ENCODE peak calls at places on chromosomes 7 and 10, in ten cellular contexts. One of them, this sample, is unnamed. For H3K4me1, the result is how much of the 10 kb centered on the place peaks cover.

GRCh38 chr7:112898432-112899290 is 108.5 kb upstream of the TMEM168 start:
- DNase-seq in upper lobe of right lung: no peak
- DNase-seq in lower lobe of right lung: no peak
- DNase-seq in psoas muscle: no peak
- DNase-seq in A549: peak
- DNase-seq in heart left ventricle: no peak
- DNase-seq in PC-3: peak
- DNase-seq in thoracic aorta: no peak
- DNase-seq in stomach: peak
- DNase-seq in spleen: no peak
- DNase-seq in this sample: no peak

GRCh38 chr7:124856299-124856888 is 73.2 kb downstream of the POT1 start:
- DNase-seq in PC-3: peak
- DNase-seq in heart left ventricle: no peak
- DNase-seq in A549: peak
- DNase-seq in thoracic aorta: no peak
- DNase-seq in spleen: no peak
- DNase-seq in upper lobe of right lung: no peak
- DNase-seq in psoas muscle: no peak
- DNase-seq in lower lobe of right lung: no peak
- DNase-seq in stomach: no peak
- DNase-seq in this sample: no peak

GRCh38 chr7:30206466-30206865 is 71.7 kb downstream of the MTURN start:
- DNase-seq in lower lobe of right lung: no peak
- DNase-seq in PC-3: peak
- DNase-seq in A549: peak
- DNase-seq in thoracic aorta: no peak
- DNase-seq in heart left ventricle: no peak
- DNase-seq in stomach: no peak
- DNase-seq in upper lobe of right lung: no peak
- DNase-seq in psoas muscle: no peak
- DNase-seq in spleen: no peak
- DNase-seq in this sample: no peak

GRCh38 chr7:85686410-85687181 is 499.7 kb upstream of the SEMA3D start:
- DNase-seq in PC-3: no peak
- DNase-seq in heart left ventricle: no peak
- DNase-seq in spleen: no peak
- DNase-seq in stomach: no peak
- DNase-seq in psoas muscle: no peak
- DNase-seq in A549: no peak
- DNase-seq in thoracic aorta: no peak
- DNase-seq in lower lobe of right lung: no peak
- DNase-seq in upper lobe of right lung: no peak
- DNase-seq in this sample: no peak

GRCh38 chr10:97648557-97649404 is 8.3 kb downstream of the PI4K2A start:
- DNase-seq in lower lobe of right lung: no peak
- DNase-seq in PC-3: peak
- DNase-seq in A549: peak
- DNase-seq in heart left ventricle: no peak
- DNase-seq in psoas muscle: no peak
- DNase-seq in upper lobe of right lung: no peak
- DNase-seq in stomach: no peak
- DNase-seq in spleen: no peak
- DNase-seq in thoracic aorta: no peak
- DNase-seq in this sample: no peak

GRCh38 chr7:129773328-129773731 is 161.8 kb downstream of the NRF1 start:
- DNase-seq in PC-3: no peak
- DNase-seq in psoas muscle: no peak
- DNase-seq in upper lobe of right lung: no peak
- DNase-seq in lower lobe of right lung: no peak
- DNase-seq in heart left ventricle: no peak
- DNase-seq in stomach: no peak
- DNase-seq in A549: no peak
- DNase-seq in spleen: peak
- DNase-seq in thoracic aorta: no peak
- DNase-seq in this sample: peak

GRCh38 chr7:4550117-4550516 is 132.0 kb upstream of the FOXK1 start:
- DNase-seq in psoas muscle: no peak
- DNase-seq in spleen: no peak
- DNase-seq in PC-3: no peak
- DNase-seq in stomach: no peak
- DNase-seq in lower lobe of right lung: no peak
- DNase-seq in A549: no peak
- DNase-seq in thoracic aorta: no peak
- DNase-seq in heart left ventricle: no peak
- DNase-seq in upper lobe of right lung: no peak
- DNase-seq in this sample: no peak

GRCh38 chr10:67785098-67785497 is 52.9 kb downstream of the DNAJC12 start:
- DNase-seq in stomach: no peak
- DNase-seq in heart left ventricle: no peak
- DNase-seq in upper lobe of right lung: no peak
- DNase-seq in lower lobe of right lung: no peak
- DNase-seq in PC-3: no peak
- DNase-seq in thoracic aorta: no peak
- DNase-seq in A549: no peak
- DNase-seq in psoas muscle: no peak
- DNase-seq in spleen: no peak
- DNase-seq in this sample: no peak

GRCh38 chr10:92009445-92009844 is 85.9 kb downstream of the BTAF1 start:
- DNase-seq in PC-3: no peak
- DNase-seq in psoas muscle: no peak
- DNase-seq in thoracic aorta: no peak
- DNase-seq in heart left ventricle: no peak
- DNase-seq in stomach: no peak
- DNase-seq in upper lobe of right lung: no peak
- DNase-seq in lower lobe of right lung: no peak
- DNase-seq in A549: no peak
- DNase-seq in spleen: no peak
- DNase-seq in this sample: no peak

GRCh38 chr7:104548861-104549260 is 220.5 kb downstream of the LHFPL3 start:
- DNase-seq in heart left ventricle: no peak
- DNase-seq in A549: no peak
- DNase-seq in stomach: no peak
- DNase-seq in thoracic aorta: no peak
- DNase-seq in psoas muscle: no peak
- DNase-seq in spleen: no peak
- DNase-seq in upper lobe of right lung: no peak
- DNase-seq in lower lobe of right lung: no peak
- DNase-seq in PC-3: peak
- DNase-seq in this sample: no peak

GRCh38 chr7:55550010-55550409 is 22.3 kb downstream of the VOPP1 start:
- DNase-seq in spleen: no peak
- DNase-seq in upper lobe of right lung: no peak
- DNase-seq in psoas muscle: no peak
- DNase-seq in A549: peak
- DNase-seq in stomach: peak
- DNase-seq in heart left ventricle: no peak
- DNase-seq in thoracic aorta: no peak
- DNase-seq in PC-3: peak
- DNase-seq in lower lobe of right lung: no peak
- DNase-seq in this sample: peak
- TF ChIP-seq CTCF in spleen: peak
- TF ChIP-seq CTCF in upper lobe of right lung: peak
- TF ChIP-seq CTCF in psoas muscle: peak
- TF ChIP-seq CTCF in A549: peak
- TF ChIP-seq CTCF in stomach: peak
- TF ChIP-seq CTCF in heart left ventricle: peak
- TF ChIP-seq CTCF in thoracic aorta: no peak
- TF ChIP-seq CTCF in PC-3: peak
- TF ChIP-seq CTCF in lower lobe of right lung: peak
- TF ChIP-seq CTCF in this sample: peak

GRCh38 chr10:23413629-23414089 is 25.2 kb upstream of the OTUD1 start:
- DNase-seq in psoas muscle: no peak
- DNase-seq in heart left ventricle: no peak
- DNase-seq in upper lobe of right lung: no peak
- DNase-seq in stomach: no peak
- DNase-seq in spleen: no peak
- DNase-seq in PC-3: no peak
- DNase-seq in thoracic aorta: no peak
- DNase-seq in A549: no peak
- DNase-seq in lower lobe of right lung: no peak
- DNase-seq in this sample: no peak

GRCh38 chr10:23408330-23408976 is 30.4 kb upstream of the OTUD1 start:
- DNase-seq in PC-3: no peak
- DNase-seq in heart left ventricle: no peak
- DNase-seq in stomach: no peak
- DNase-seq in lower lobe of right lung: no peak
- DNase-seq in spleen: no peak
- DNase-seq in upper lobe of right lung: no peak
- DNase-seq in A549: no peak
- DNase-seq in thoracic aorta: no peak
- DNase-seq in psoas muscle: no peak
- DNase-seq in this sample: no peak

GRCh38 chr10:23406409-23406808 is 32.5 kb upstream of the OTUD1 start:
- DNase-seq in PC-3: no peak
- DNase-seq in thoracic aorta: no peak
- DNase-seq in heart left ventricle: no peak
- DNase-seq in spleen: no peak
- DNase-seq in stomach: no peak
- DNase-seq in psoas muscle: no peak
- DNase-seq in lower lobe of right lung: no peak
- DNase-seq in upper lobe of right lung: no peak
- DNase-seq in A549: no peak
- DNase-seq in this sample: no peak

GRCh38 chr10:23417254-23417653 is 21.6 kb upstream of the OTUD1 start:
- DNase-seq in stomach: no peak
- DNase-seq in spleen: no peak
- DNase-seq in A549: no peak
- DNase-seq in PC-3: peak
- DNase-seq in heart left ventricle: no peak
- DNase-seq in lower lobe of right lung: no peak
- DNase-seq in psoas muscle: no peak
- DNase-seq in thoracic aorta: no peak
- DNase-seq in upper lobe of right lung: no peak
- DNase-seq in this sample: no peak

DNA sequence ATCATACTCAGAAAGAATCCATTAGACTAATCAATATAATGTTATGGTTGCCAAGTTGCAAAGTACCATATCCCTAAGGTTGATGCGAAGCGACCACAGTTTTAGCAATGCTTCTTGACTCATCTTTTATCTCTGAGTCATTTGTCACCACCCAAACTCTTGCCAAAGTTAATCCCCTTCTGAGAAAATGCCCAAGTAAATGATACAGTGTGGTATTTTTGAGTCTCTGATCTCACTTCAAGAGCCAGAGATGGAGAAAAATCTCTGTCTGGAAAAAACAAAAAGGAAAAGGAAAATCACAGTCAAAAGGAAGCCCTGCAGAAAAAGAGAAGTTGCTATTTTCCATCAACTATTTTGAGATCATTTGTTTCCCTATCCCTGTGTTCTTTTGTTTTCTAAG is 26.7 kb upstream of the OTUD1 start:
- DNase-seq in thoracic aorta: no peak
- DNase-seq in psoas muscle: no peak
- DNase-seq in spleen: no peak
- DNase-seq in A549: peak
- DNase-seq in lower lobe of right lung: no peak
- DNase-seq in PC-3: peak
- DNase-seq in heart left ventricle: no peak
- DNase-seq in upper lobe of right lung: no peak
- DNase-seq in stomach: no peak
- DNase-seq in this sample: no peak
- H3K4me1 ChIP-seq in thoracic aorta: under half
- H3K4me1 ChIP-seq in psoas muscle: under half
- H3K4me1 ChIP-seq in spleen: under half
- H3K4me1 ChIP-seq in A549: under half
- H3K4me1 ChIP-seq in lower lobe of right lung: under half
- H3K4me1 ChIP-seq in PC-3: under half
- H3K4me1 ChIP-seq in heart left ventricle: under half
- H3K4me1 ChIP-seq in upper lobe of right lung: under half
- H3K4me1 ChIP-seq in stomach: under half
- H3K4me1 ChIP-seq in this sample: under half

GRCh38 chr7:107581387-107582013 is 1.5 kb downstream of the BCAP29 start:
- DNase-seq in psoas muscle: no peak
- DNase-seq in spleen: no peak
- DNase-seq in thoracic aorta: no peak
- DNase-seq in lower lobe of right lung: no peak
- DNase-seq in A549: no peak
- DNase-seq in stomach: no peak
- DNase-seq in PC-3: peak
- DNase-seq in upper lobe of right lung: no peak
- DNase-seq in heart left ventricle: no peak
- DNase-seq in this sample: no peak
- H3K4me3 ChIP-seq in psoas muscle: peak
- H3K4me3 ChIP-seq in spleen: no peak
- H3K4me3 ChIP-seq in thoracic aorta: peak
- H3K4me3 ChIP-seq in lower lobe of right lung: peak
- H3K4me3 ChIP-seq in A549: peak
- H3K4me3 ChIP-seq in stomach: peak
- H3K4me3 ChIP-seq in PC-3: peak
- H3K4me3 ChIP-seq in upper lobe of right lung: peak
- H3K4me3 ChIP-seq in heart left ventricle: peak
- H3K4me3 ChIP-seq in this sample: peak

GRCh38 chr10:58302259-58302658 is 32.5 kb upstream of the UBE2D1 start:
- DNase-seq in upper lobe of right lung: no peak
- DNase-seq in heart left ventricle: no peak
- DNase-seq in psoas muscle: no peak
- DNase-seq in stomach: no peak
- DNase-seq in lower lobe of right lung: no peak
- DNase-seq in spleen: no peak
- DNase-seq in PC-3: no peak
- DNase-seq in thoracic aorta: no peak
- DNase-seq in A549: no peak
- DNase-seq in this sample: no peak

GRCh38 chr10:58293989-58294388 is 25.0 kb downstream of the CISD1 start:
- DNase-seq in A549: no peak
- DNase-seq in heart left ventricle: no peak
- DNase-seq in spleen: no peak
- DNase-seq in upper lobe of right lung: no peak
- DNase-seq in PC-3: no peak
- DNase-seq in thoracic aorta: no peak
- DNase-seq in lower lobe of right lung: no peak
- DNase-seq in psoas muscle: no peak
- DNase-seq in stomach: no peak
- DNase-seq in this sample: no peak

GRCh38 chr10:58304099-58304633 is 30.6 kb upstream of the UBE2D1 start:
- DNase-seq in psoas muscle: no peak
- DNase-seq in heart left ventricle: no peak
- DNase-seq in A549: no peak
- DNase-seq in lower lobe of right lung: no peak
- DNase-seq in thoracic aorta: no peak
- DNase-seq in PC-3: peak
- DNase-seq in upper lobe of right lung: no peak
- DNase-seq in stomach: no peak
- DNase-seq in spleen: no peak
- DNase-seq in this sample: no peak

GRCh38 chr10:58300676-58301075 is 31.7 kb downstream of the CISD1 start:
- DNase-seq in psoas muscle: no peak
- DNase-seq in A549: no peak
- DNase-seq in upper lobe of right lung: no peak
- DNase-seq in lower lobe of right lung: no peak
- DNase-seq in thoracic aorta: no peak
- DNase-seq in stomach: no peak
- DNase-seq in heart left ventricle: no peak
- DNase-seq in PC-3: no peak
- DNase-seq in spleen: no peak
- DNase-seq in this sample: no peak

DNA sequence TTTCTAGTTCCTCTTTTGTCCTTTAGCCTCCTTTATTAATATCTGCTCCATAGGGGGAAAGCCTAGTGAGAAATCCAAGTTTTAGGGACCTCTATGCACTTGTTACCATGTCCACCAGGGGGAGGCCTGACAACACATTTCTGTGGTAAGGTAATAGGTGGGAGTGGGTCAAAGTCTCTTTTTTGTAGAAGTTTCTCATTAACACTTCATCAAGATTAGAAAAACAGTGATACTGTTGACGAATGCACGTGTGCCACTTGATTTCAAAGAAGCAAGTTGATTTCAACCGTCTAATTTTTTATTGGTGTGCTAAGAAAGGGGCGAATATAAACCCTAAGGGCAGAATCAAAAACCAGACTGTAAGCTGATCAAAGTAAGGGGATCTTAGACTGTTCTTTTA is 30.6 kb downstream of the CISD1 start:
- DNase-seq in thoracic aorta: no peak
- DNase-seq in PC-3: peak
- DNase-seq in A549: peak
- DNase-seq in stomach: peak
- DNase-seq in psoas muscle: no peak
- DNase-seq in upper lobe of right lung: no peak
- DNase-seq in heart left ventricle: no peak
- DNase-seq in spleen: no peak
- DNase-seq in lower lobe of right lung: no peak
- DNase-seq in this sample: no peak
- TF ChIP-seq CTCF in thoracic aorta: peak
- TF ChIP-seq CTCF in PC-3: peak
- TF ChIP-seq CTCF in A549: peak
- TF ChIP-seq CTCF in stomach: peak
- TF ChIP-seq CTCF in psoas muscle: peak
- TF ChIP-seq CTCF in upper lobe of right lung: peak
- TF ChIP-seq CTCF in heart left ventricle: peak
- TF ChIP-seq CTCF in spleen: peak
- TF ChIP-seq CTCF in lower lobe of right lung: peak
- TF ChIP-seq CTCF in this sample: peak